ENCODE peak calls at places on chromosome 20, in four cellular contexts. I is IMR-90, M is uterus, Y is hepatocyte. O is an unnamed sample.
A peak's percentile ranks its signal among the peaks of the same experiment; 100 is the strongest.

GRCh38 chr20:49636447-49636846 is 68.5 kb upstream of the PTGIS start:
- DNase-seq in M (no peak), I (no peak), Y (no peak), O (no peak)

GRCh38 chr20:7959484-7959883 is 19.2 kb upstream of the HAO1 start:
- DNase-seq in Y (no peak), I (no peak), M (no peak), O (no peak)

GRCh38 chr20:58818585-58819285 is 32.0 kb downstream of the GNAS-AS1 start:
- DNase-seq in Y (no peak), M (no peak), I (peak; percentile 89), O (peak; percentile 85)

GRCh38 chr20:9408422-9409300 is 105.7 kb upstream of the LAMP5 start:
- DNase-seq in I (peak; percentile 75), M (no peak), Y (no peak), O (peak; percentile 48)

GRCh38 chr20:17508756-17509155 is 22.4 kb downstream of the BFSP1 start:
- DNase-seq in M (no peak), I (no peak), Y (no peak), O (no peak)

GRCh38 chr20:12649234-12649633 is 359.5 kb upstream of the SPTLC3 start:
- DNase-seq in I (no peak), Y (no peak), M (no peak), O (no peak)

GRCh38 chr20:24034820-24035219 is 46.2 kb upstream of the GGTLC1 start:
- DNase-seq in M (no peak), I (no peak), Y (peak; percentile 34), O (no peak)

GRCh38 chr20:9051508-9051907 is 17.4 kb upstream of the PLCB4 start:
- DNase-seq in M (no peak), Y (peak; percentile 61), I (peak; percentile 99), O (no peak)

GRCh38 chr20:24963672-24964517 is 14.8 kb downstream of the CST7 start:
- DNase-seq in I (no peak), M (no peak), Y (no peak), O (no peak)

GRCh38 chr20:35735828-35736470 is 6.1 kb downstream of the RBM39 start:
- DNase-seq in I (no peak), Y (no peak), M (no peak), O (no peak)

GRCh38 chr20:8366303-8366923 is 234.3 kb downstream of the PLCB1 start:
- DNase-seq in Y (no peak), M (no peak), I (no peak), O (no peak)

GRCh38 chr20:56439784-56440291 is 27.8 kb downstream of the CASS4 start:
- DNase-seq in Y (peak; percentile 30), I (peak; percentile 100), M (no peak), O (no peak)

GRCh38 chr20:32987044-32987825 is 17.0 kb downstream of the SUN5 start:
- DNase-seq in M (no peak), I (no peak), Y (no peak), O (no peak)

GRCh38 chr20:8790442-8791074 is 278.3 kb upstream of the PLCB4 start:
- DNase-seq in I (peak; percentile 60), M (peak; percentile 19), Y (peak; percentile 61), O (peak; percentile 57)

GRCh38 chr20:4920655-4921054 is 80.7 kb downstream of the SLC23A2 start:
- DNase-seq in Y (no peak), M (no peak), I (no peak), O (no peak)

GRCh38 chr20:6533321-6533720 is 234.2 kb upstream of the BMP2 start:
- DNase-seq in I (peak; percentile 78), Y (peak; percentile 5), M (no peak), O (no peak)

GRCh38 chr20:50165687-50166554 is 12.4 kb upstream of the PEDS1 start:
- DNase-seq in I (peak; percentile 100), M (peak; percentile 96), Y (peak; percentile 99), O (peak; percentile 100)

GRCh38 chr20:52004720-52005119 is 186.9 kb downstream of the ZFP64 start:
- DNase-seq in M (no peak), I (peak; percentile 72), Y (no peak), O (peak; percentile 88)

GRCh38 chr20:10669843-10670446 is 3.9 kb downstream of the JAG1 start:
- DNase-seq in M (no peak), I (no peak), Y (no peak), O (no peak)
- H3K4me1 ChIP-seq in M (peaks cover 3% of the 10 kb centered on the region), I (peaks cover 13% of the 10 kb centered on the region), Y (peaks cover 29% of the 10 kb centered on the region), O (peaks cover 29% of the 10 kb centered on the region)

DNA sequence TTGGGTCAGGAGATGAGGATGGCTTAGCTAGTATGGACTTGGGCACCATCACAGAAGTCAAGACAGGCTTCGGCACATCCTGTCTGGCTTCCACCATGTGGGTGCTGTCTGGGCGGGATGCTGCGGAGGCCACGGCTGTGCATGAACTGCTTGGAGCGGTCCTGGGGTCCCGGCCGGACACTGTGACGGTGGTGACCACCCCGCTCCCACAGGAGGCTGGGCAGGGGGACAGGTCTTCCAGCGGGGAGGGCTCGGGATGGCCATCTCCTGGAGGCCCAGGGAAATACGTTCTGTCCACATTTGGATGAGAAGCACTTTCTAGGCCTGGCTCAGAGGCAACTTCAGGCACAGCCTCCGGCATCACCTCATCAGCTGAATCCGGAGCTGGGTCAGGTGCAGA is 32.1 kb upstream of the TCFL5 start:
- DNase-seq in M (no peak), Y (no peak), I (no peak), O (no peak)
- TF ChIP-seq CTCF in M (no peak), Y (no peak), I (peak; percentile 7), O (peak; percentile 17)

DNA sequence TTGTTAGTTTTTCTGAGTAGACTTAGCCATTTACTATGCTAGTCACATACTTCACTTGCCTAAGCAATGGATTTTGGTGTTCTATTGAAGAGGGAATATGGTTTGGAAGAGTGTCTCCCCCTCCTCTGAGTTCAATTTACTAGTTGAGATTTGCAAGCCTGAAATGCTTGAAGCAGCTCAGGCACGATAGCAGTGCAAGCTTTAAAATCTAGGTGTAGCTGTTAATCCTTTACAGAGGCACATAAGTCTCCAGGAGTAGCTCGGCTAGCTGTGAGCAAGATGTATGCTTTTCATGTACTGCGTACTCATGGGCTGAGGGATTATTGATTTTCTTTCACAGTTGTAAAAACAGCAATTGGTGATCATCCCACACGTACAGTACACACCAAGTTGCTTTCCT is 745 bp downstream of the FLRT3 start:
- DNase-seq in M (no peak), I (peak; percentile 16), Y (peak; percentile 53), O (peak; percentile 55)
- H3K4me3 ChIP-seq in M (peak overlapping the region; percentile 34), I (peak overlapping the region; percentile 45), Y (peak overlapping the region; percentile 50), O (peak overlapping the region; percentile 43)

GRCh38 chr20:43953919-43954617 is 39.4 kb downstream of the TOX2 start:
- DNase-seq in M (no peak), Y (no peak), I (peak; percentile 47), O (no peak)
- H3K4me1 ChIP-seq in M (no peaks in the 10 kb centered on the region), Y (peaks cover 11% of the 10 kb centered on the region), I (peaks cover 40% of the 10 kb centered on the region), O (no peaks in the 10 kb centered on the region)

DNA sequence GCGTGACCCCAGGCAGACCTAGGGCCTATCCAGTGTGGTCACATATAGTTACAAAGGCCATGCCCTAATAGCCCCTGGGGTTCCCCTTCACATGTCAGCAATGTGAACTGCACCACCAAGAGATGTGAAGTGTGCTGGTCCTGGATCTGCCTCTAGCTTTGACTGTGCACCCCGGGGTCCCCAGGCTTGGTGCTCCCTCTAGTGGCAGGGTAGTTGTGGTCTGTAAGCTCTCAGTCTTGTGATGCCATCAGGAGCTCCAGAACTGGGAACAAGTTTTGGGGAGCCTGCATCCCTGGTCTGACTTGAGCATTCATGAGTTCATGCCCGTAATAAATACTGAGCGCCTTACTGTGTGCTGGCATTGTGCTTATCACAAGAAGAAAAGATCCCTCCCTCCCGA is 143.4 kb downstream of the DHX35 start:
- DNase-seq in Y (no peak), M (no peak), I (no peak), O (no peak)
- TF ChIP-seq CTCF in Y (no peak), M (no peak), I (no peak), O (no peak)

GRCh38 chr20:3743251-3743650 is 10.8 kb downstream of the HSPA12B start:
- DNase-seq in Y (no peak), M (no peak), I (no peak), O (no peak)

GRCh38 chr20:3744037-3744436 is 11.6 kb downstream of the HSPA12B start:
- DNase-seq in Y (no peak), M (no peak), I (no peak), O (no peak)

GRCh38 chr20:3745686-3746173 is 13.2 kb downstream of the HSPA12B start:
- DNase-seq in I (no peak), M (no peak), Y (no peak), O (no peak)

GRCh38 chr20:3747471-3747870 is 15.0 kb downstream of the HSPA12B start:
- DNase-seq in M (no peak), I (no peak), Y (no peak), O (no peak)

GRCh38 chr20:3744806-3745685 is 12.6 kb downstream of the HSPA12B start:
- DNase-seq in Y (peak; percentile 85), I (no peak), M (peak; percentile 56), O (peak; percentile 84)
- H3K4me3 ChIP-seq in Y (no peak overlapping the region), I (no peak overlapping the region), M (no peak overlapping the region), O (peak overlapping the region; percentile 25)

DNA sequence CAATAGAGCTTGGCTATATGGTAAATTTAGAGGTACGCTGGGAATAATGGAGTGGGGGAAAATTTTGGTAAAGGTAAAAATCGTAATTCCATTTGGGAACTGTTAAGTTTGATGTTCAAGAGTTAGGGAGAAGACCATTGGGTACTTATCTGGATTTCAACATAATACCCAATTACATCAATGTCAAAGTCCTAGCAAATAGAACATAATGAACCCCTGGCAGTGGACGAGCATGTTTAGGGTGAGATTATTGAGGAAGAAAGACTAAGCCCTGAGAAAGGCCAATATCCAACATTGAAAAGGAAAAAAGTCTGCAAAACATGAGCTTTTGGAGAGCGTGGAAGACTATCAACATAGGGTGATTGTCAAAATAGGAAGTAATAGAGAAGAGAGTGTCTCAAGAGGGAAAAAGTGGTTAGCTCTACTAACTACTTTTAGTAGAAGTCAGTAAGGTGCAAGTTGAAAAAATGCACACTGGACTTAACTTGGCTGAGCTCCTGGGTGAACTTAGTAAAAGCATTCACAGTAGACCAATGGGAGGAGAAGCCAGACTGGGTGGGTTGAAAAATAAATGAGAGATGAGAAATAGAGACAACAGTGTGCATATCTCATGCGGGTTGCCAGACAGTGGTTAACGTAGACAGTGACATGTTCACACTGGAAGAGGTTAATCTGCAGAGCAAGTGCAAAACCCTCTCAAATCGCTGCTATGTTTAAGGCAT is 106.8 kb downstream of the TSHZ2 start:
- DNase-seq in I (no peak), Y (no peak), M (no peak), O (no peak)
- H3K4me1 ChIP-seq in I (no peaks in the 10 kb centered on the region), Y (peaks cover 11% of the 10 kb centered on the region), M (peaks cover 7% of the 10 kb centered on the region), O (peaks cover 20% of the 10 kb centered on the region)

GRCh38 chr20:37396520-37397075 is 50.7 kb downstream of the SRC start:
- DNase-seq in M (no peak), Y (peak; percentile 71), I (no peak), O (no peak)
- TF ChIP-seq CTCF in M (no peak), Y (peak; percentile 43), I (no peak), O (no peak)

GRCh38 chr20:10466325-10466724 is 31.2 kb downstream of the SLX4IP start:
- DNase-seq in Y (no peak), I (peak; percentile 16), M (no peak), O (peak; percentile 7)

GRCh38 chr20:10474606-10475184 is 39.6 kb downstream of the SLX4IP start:
- DNase-seq in I (no peak), Y (no peak), M (no peak), O (no peak)

GRCh38 chr20:10466855-10467254 is 31.8 kb downstream of the SLX4IP start:
- DNase-seq in I (no peak), Y (no peak), M (no peak), O (no peak)

GRCh38 chr20:10467985-10468845 is 33.1 kb downstream of the SLX4IP start:
- DNase-seq in Y (no peak), M (no peak), I (peak; percentile 32), O (no peak)

GRCh38 chr20:10469599-10469998 is 34.5 kb downstream of the SLX4IP start:
- DNase-seq in M (peak; percentile 42), I (peak; percentile 87), Y (peak; percentile 84), O (peak; percentile 93)
- H3K4me3 ChIP-seq in M (no peak overlapping the region), I (no peak overlapping the region), Y (no peak overlapping the region), O (no peak overlapping the region)

O was measured in cardiac muscle cell.